ENCODE peak calls at places on chromosomes 4 and X, in nine cellular contexts. B, O, I, U, T, D, W, F and E are unnamed samples.

GRCh38 chr4:183185018-183185417 is 86.0 kb downstream of the WWC2 start:
- DNase-seq in B (no peak), I (no peak), D (no peak), U (no peak), W (no peak), F (no peak), T (no peak), O (peak; percentile 17), E (no peak)

GRCh38 chrX:70924294-70924693 is 6.6 kb downstream of the SLC7A3 start:
- DNase-seq in F (no peak), D (no peak), B (no peak), T (no peak), I (no peak), U (no peak), O (no peak), W (no peak), E (no peak)

GRCh38 chr4:134747108-134747805 is 545.7 kb upstream of the PABPC4L start:
- DNase-seq in W (no peak), T (no peak), B (no peak), I (no peak), F (no peak), O (no peak), U (no peak), D (no peak), E (no peak)

GRCh38 chr4:86450861-86451260 is 91.0 kb upstream of the MAPK10 start:
- DNase-seq in B (no peak), F (no peak), U (no peak), O (no peak), I (no peak), W (no peak), T (no peak), D (no peak), E (no peak)

GRCh38 chrX:77275392-77275791 is 171.8 kb upstream of the FGF16 start:
- DNase-seq in T (no peak), D (no peak), O (no peak), I (no peak), B (no peak), W (no peak), U (no peak), F (no peak), E (no peak)

GRCh38 chr4:2802618-2803531 is 10.0 kb downstream of the SH3BP2 start:
- DNase-seq in W (no peak), B (no peak), I (no peak), U (no peak), O (no peak), T (no peak), F (no peak), D (no peak), E (no peak)

GRCh38 chr4:118557298-118557851 is 127.8 kb upstream of the METTL14 start:
- DNase-seq in B (peak; percentile 79), F (peak; percentile 82), O (no peak), I (no peak), U (no peak), T (no peak), D (no peak), W (no peak), E (no peak)

GRCh38 chr4:74537459-74537858 is 92.5 kb downstream of the AREG start:
- DNase-seq in I (no peak), U (no peak), D (no peak), B (no peak), W (no peak), F (no peak), O (no peak), T (no peak), E (no peak)